ENCODE peak calls at places on chromosomes 13 and 19, in five cellular contexts. P is nucleus accumbens; L is NAMALWA; R is activated gamma-delta T cell treated with anti-CD3 and anti-CD28 coated beads, Interleukin-2, amount 50 U/mL, for 16 hours; I is stimulated activated CD8-positive, alpha-beta memory T cell treated with anti-CD3 and anti-CD28 coated beads, Interleukin-7, amount 100 ng/mL, for 4 hours. Y is an unnamed sample.

GRCh38 chr13:25602206-25602605 is 230.4 kb downstream of the ATP8A2 start:
- DNase-seq in P (no peak), R (no peak), I (no peak), L (no peak), Y (no peak)

GRCh38 chr19:55261671-55262126 is 2.9 kb upstream of the PPP6R1 start:
- DNase-seq in R (no peak), L (peak), P (no peak), I (no peak), Y (no peak)

GRCh38 chr19:10320602-10321416 is 5.0 kb upstream of the FDX2 start:
- DNase-seq in L (no peak), P (no peak), R (no peak), I (no peak), Y (no peak)

GRCh38 chr19:13109361-13110098 is 6.9 kb upstream of the LYL1 start:
- DNase-seq in I (no peak), L (no peak), P (no peak), R (no peak), Y (no peak)

GRCh38 chr19:33214621-33215020 is 11.0 kb downstream of the SLC7A10 start:
- DNase-seq in I (no peak), L (no peak), P (no peak), R (no peak), Y (no peak)

GRCh38 chr13:66558511-66558910 is 671.6 kb downstream of the PCDH9 start:
- DNase-seq in L (peak), P (no peak), I (no peak), R (no peak), Y (no peak)

GRCh38 chr19:17841810-17842662 is 5.7 kb downstream of the JAK3 start:
- DNase-seq in P (no peak), R (no peak), L (peak), I (peak), Y (no peak)

GRCh38 chr13:60402022-60402421 is 5.0 kb downstream of the TDRD3 start:
- DNase-seq in P (no peak), L (no peak), I (no peak), R (no peak), Y (no peak)

GRCh38 chr13:20528451-20528850 is 2.8 kb upstream of the CRYL1 start:
- DNase-seq in P (no peak), L (no peak), I (no peak), R (no peak), Y (peak)

GRCh38 chr19:10546817-10547216 is 3.1 kb downstream of the ATG4D start:
- DNase-seq in L (no peak), P (no peak), R (no peak), I (no peak), Y (no peak)

GRCh38 chr13:101846701-101847100 is 394.2 kb downstream of the ITGBL1 start:
- DNase-seq in P (no peak), L (no peak), I (no peak), R (no peak), Y (no peak)

GRCh38 chr13:76339649-76340048 is 546.6 kb downstream of the KCTD12 start:
- DNase-seq in I (no peak), R (no peak), L (peak), P (no peak), Y (no peak)

GRCh38 chr13:84430441-84430840 is 548.2 kb upstream of the SLITRK1 start:
- DNase-seq in R (no peak), L (no peak), P (no peak), I (no peak), Y (no peak)

GRCh38 chr19:58476498-58477015 is 405 bp downstream of the ZNF446 start:
- DNase-seq in P (no peak), I (no peak), R (no peak), L (no peak), Y (no peak)

GRCh38 chr13:98252931-98253470 is 75.9 kb upstream of the RNF113B start:
- DNase-seq in I (no peak), L (no peak), P (no peak), R (no peak), Y (no peak)